ENCODE peak calls at places on chromosomes 13 and 19, in four cellular contexts. O, V, I and H are unnamed samples.

GRCh38 chr19:10811391-10812111 is 24.5 kb downstream of the TMED1 start:
- DNase-seq in I (no peak), O (no peak), V (no peak), H (no peak)

GRCh38 chr19:12997225-12997966 is 2.1 kb downstream of the NFIX start:
- DNase-seq in V (no peak), O (peak), I (no peak), H (no peak)

GRCh38 chr13:90238433-90238832 is 1109.1 kb upstream of the MIR17HG start:
- DNase-seq in O (no peak), V (no peak), I (no peak), H (peak)

GRCh38 chr13:109858319-109858718 is 71.9 kb upstream of the IRS2 start:
- DNase-seq in V (no peak), O (no peak), I (no peak), H (no peak)

GRCh38 chr19:23523863-23524262 is 128.6 kb upstream of the ZNF91 start:
- DNase-seq in I (no peak), V (no peak), O (no peak), H (no peak)

GRCh38 chr13:110624766-110625756 is 9.7 kb downstream of the NAXD start:
- DNase-seq in I (no peak), O (no peak), V (no peak), H (no peak)

GRCh38 chr13:103067751-103068563 is 1.7 kb upstream of the SLC10A2 start:
- DNase-seq in I (no peak), V (no peak), O (no peak), H (no peak)

GRCh38 chr19:1884719-1885334 is 469 bp downstream of the ABHD17A start:
- DNase-seq in O (no peak), V (no peak), I (no peak), H (no peak)

GRCh38 chr19:19444694-19445155 is 39.2 kb downstream of the GATAD2A start:
- DNase-seq in O (no peak), V (no peak), I (no peak), H (no peak)

GRCh38 chr13:30026093-30026492 is 175.7 kb upstream of the UBL3 start:
- DNase-seq in V (no peak), I (no peak), O (no peak), H (no peak)

GRCh38 chr13:39970177-39970846 is 314.9 kb downstream of the COG6 start:
- DNase-seq in V (no peak), O (no peak), I (no peak), H (no peak)

GRCh38 chr19:6772028-6772865 is at the start of gene VAV1:
- DNase-seq in O (peak), V (peak), I (no peak), H (no peak)

GRCh38 chr19:18013621-18014111 is 5.7 kb downstream of the ARRDC2 start:
- DNase-seq in O (no peak), V (no peak), I (no peak), H (no peak)

GRCh38 chr13:111215081-111216047 is 100.3 kb downstream of the ARHGEF7 start:
- DNase-seq in O (no peak), I (no peak), V (no peak), H (no peak)

GRCh38 chr13:40672310-40673060 is 6.0 kb upstream of the FOXO1 start:
- DNase-seq in O (no peak), V (no peak), I (peak), H (no peak)

GRCh38 chr13:113324336-113324882 is 27.4 kb downstream of the LAMP1 start:
- DNase-seq in I (no peak), O (no peak), V (no peak), H (no peak)

GRCh38 chr19:44111910-44112463 is 1.2 kb upstream of the ZNF225 start:
- DNase-seq in V (no peak), O (no peak), I (no peak), H (peak)

GRCh38 chr19:16442386-16443276 is 29.1 kb downstream of the EPS15L1 start:
- DNase-seq in I (no peak), V (no peak), O (no peak), H (peak)

GRCh38 chr13:96075953-96076543 is 13.9 kb upstream of the HS6ST3 start:
- DNase-seq in I (no peak), V (no peak), O (no peak), H (no peak)

GRCh38 chr13:61774903-61775302 is 359.3 kb upstream of the PCDH20 start:
- DNase-seq in V (no peak), O (no peak), I (no peak), H (no peak)

GRCh38 chr19:7004313-7004931 is 16.8 kb downstream of the MBD3L2B start:
- DNase-seq in O (no peak), V (no peak), I (peak), H (peak)

GRCh38 chr19:45104658-45105384 is 11.8 kb downstream of the PPP1R37 start:
- DNase-seq in I (no peak), O (no peak), V (no peak), H (no peak)